ENCODE peak calls at places on chromosomes 2 and 18, in five cellular contexts. V is lung, K is AG04450, R is fibroblast of lung, S is suprapubic skin. I is an unnamed sample.

GRCh38 chr2:224347181-224348051 is 54.5 kb downstream of the FAM124B start:
- DNase-seq in R (peak; percentile 45), S (no peak), K (no peak), V (no peak), I (no peak)

GRCh38 chr2:7063789-7064188 is 146.6 kb downstream of the RNF144A start:
- DNase-seq in R (no peak), K (no peak), V (no peak), S (no peak), I (no peak)

GRCh38 chr2:113877651-113878594 is 12.0 kb upstream of the ACTR3 start:
- DNase-seq in V (no peak), S (no peak), R (peak; percentile 71), K (no peak), I (no peak)

GRCh38 chr2:193461431-193461946 is 1266.8 kb upstream of the TMEFF2 start:
- DNase-seq in V (no peak), K (no peak), R (peak; percentile 5), S (no peak), I (no peak)

GRCh38 chr2:182416861-182417260 is 10.0 kb downstream of the PDE1A start:
- DNase-seq in R (no peak), V (no peak), K (no peak), S (no peak), I (no peak)

GRCh38 chr2:42977236-42978174 is 185.1 kb upstream of the HAAO start:
- DNase-seq in V (no peak), R (no peak), K (no peak), S (peak; percentile 60), I (no peak)

GRCh38 chr2:43391877-43392214 is 165.4 kb upstream of the ZFP36L2 start:
- DNase-seq in V (no peak), R (peak; percentile 60), S (no peak), K (no peak), I (no peak)

GRCh38 chr2:46131-46470 is 204 bp downstream of the FAM110C start:
- DNase-seq in S (no peak), V (no peak), K (no peak), R (no peak), I (no peak)

GRCh38 chr2:219448776-219449476 is 14.3 kb downstream of the SPEG start:
- DNase-seq in V (no peak), R (no peak), K (no peak), S (peak; percentile 54), I (no peak)

GRCh38 chr2:8514748-8515389 is 167.0 kb upstream of the ID2 start:
- DNase-seq in S (no peak), R (no peak), K (no peak), V (no peak), I (no peak)

GRCh38 chr2:28975671-28976070 is 5.4 kb upstream of the TOGARAM2 start:
- DNase-seq in K (no peak), S (no peak), R (no peak), V (no peak), I (no peak)

GRCh38 chr2:23199115-23199918 is 185.7 kb upstream of the KLHL29 start:
- DNase-seq in R (no peak), S (no peak), K (no peak), V (no peak), I (no peak)

GRCh38 chr2:56889738-56890137 is 705.9 kb downstream of the CCDC85A start:
- DNase-seq in K (no peak), R (no peak), S (no peak), V (no peak), I (no peak)

GRCh38 chr2:72116081-72116533 is 31.6 kb downstream of the CYP26B1 start:
- DNase-seq in V (no peak), S (peak; percentile 58), K (no peak), R (no peak), I (peak; percentile 58)

GRCh38 chr2:61434314-61434713 is 36.6 kb downstream of the USP34 start:
- DNase-seq in K (no peak), V (no peak), R (no peak), S (no peak), I (no peak)

GRCh38 chr2:5022056-5022455 is 670.1 kb upstream of the SOX11 start:
- DNase-seq in R (no peak), V (no peak), S (no peak), K (no peak), I (no peak)

GRCh38 chr2:77590298-77590917 is 68.2 kb upstream of the LRRTM4 start:
- DNase-seq in R (no peak), V (no peak), K (no peak), S (no peak), I (no peak)

GRCh38 chr18:51066273-51066672 is 36.3 kb downstream of the SMAD4 start:
- DNase-seq in K (no peak), R (peak; percentile 62), S (no peak), V (no peak), I (no peak)

GRCh38 chr2:236936446-236936940 is 149.2 kb upstream of the COPS8 start:
- DNase-seq in K (no peak), V (peak; percentile 9), S (no peak), R (no peak), I (no peak)

GRCh38 chr18:46053368-46054095 is 18.5 kb downstream of the PSTPIP2 start:
- DNase-seq in S (no peak), R (peak; percentile 34), K (no peak), V (no peak), I (no peak)

GRCh38 chr2:217466104-217466503 is 536.7 kb downstream of the TNS1 start:
- DNase-seq in K (no peak), V (no peak), S (no peak), R (no peak), I (no peak)

GRCh38 chr18:37563810-37564511 is 1.6 kb downstream of the CELF4 start:
- DNase-seq in R (no peak), V (no peak), S (no peak), K (no peak), I (no peak)

GRCh38 chr2:140242889-140243288 is 1462.7 kb upstream of the NXPH2 start:
- DNase-seq in S (no peak), K (no peak), R (no peak), V (no peak), I (no peak)
- TF ChIP-seq CTCF in S (no peak), K (peak; percentile 7), R (no peak), V (no peak), I (no peak)

GRCh38 chr18:36303203-36303844 is 5.8 kb downstream of the FHOD3 start:
- DNase-seq in R (no peak), V (no peak), K (no peak), S (no peak), I (no peak)
- TF ChIP-seq CTCF in R (no peak), V (no peak), K (no peak), S (no peak), I (no peak)

DNA sequence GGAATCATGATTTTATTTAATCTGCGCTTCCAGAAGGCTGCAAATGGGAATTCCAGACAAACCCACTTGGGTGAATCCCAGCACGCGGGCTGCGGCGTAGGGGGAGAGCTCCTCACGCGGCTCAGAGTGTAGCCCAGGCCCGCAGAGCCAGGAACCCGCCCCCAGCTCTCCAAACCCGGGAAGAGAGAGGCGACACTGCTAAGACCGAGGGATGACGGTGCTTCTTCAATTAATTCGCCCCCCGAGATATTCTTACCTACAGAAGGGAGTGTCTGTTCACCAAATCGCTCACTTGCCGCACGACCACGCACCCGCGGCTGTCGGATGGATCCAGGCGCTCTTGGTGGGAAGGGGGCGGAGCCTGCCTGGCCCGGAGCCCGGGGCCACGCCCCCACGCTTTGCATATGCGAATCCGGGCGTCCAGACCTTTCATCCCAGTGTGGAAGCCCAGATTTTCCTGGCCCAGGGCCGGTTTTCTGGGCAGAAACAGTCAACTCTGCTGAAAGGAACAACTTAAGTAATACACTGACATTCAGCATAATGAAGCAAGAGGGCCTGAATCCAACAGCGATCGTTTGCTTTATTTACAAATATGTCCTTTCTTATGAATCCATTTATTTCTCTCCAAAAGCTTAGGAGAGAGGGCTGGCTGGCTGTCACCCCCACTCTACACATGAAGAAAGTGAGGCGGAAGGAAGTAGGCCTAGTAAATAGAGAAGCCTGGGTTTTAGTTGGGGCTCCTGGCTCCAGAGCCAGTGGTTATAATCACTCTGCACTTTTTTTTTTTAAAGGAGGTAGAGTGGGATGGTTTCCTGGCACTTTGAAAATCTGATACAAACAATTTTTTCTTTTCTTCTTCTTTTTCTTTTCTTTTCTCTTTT is at the start of gene SLC19A3:
- DNase-seq in S (peak; percentile 92), R (peak; percentile 85), V (peak; percentile 89), K (peak; percentile 27), I (peak; percentile 77)
- TF ChIP-seq CTCF in S (no peak), R (no peak), V (no peak), K (no peak), I (no peak)

GRCh38 chr2:157178865-157179264 is 78.6 kb upstream of the GALNT5 start:
- DNase-seq in K (no peak), S (no peak), R (no peak), V (no peak), I (no peak)
- TF ChIP-seq CTCF in K (peak; percentile 5), S (no peak), R (no peak), V (no peak), I (no peak)

DNA sequence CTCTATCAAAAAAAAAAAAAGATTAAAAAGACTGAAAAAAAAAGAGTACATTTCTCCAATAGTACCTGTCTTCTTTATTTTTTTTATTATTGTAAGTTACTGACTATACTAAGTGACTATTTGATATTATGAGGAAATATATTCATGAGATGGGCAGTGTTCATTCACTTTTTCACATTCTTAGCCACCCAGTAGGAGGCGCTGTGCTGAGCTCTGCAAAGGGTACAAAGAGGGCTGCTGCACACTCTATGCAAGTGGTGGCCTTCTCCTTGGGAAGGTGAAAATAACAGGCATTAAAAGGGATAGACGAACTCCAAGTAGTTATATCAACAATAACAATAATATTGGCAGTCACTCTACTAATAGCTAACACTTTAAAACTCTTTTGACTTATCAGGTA is 1034.9 kb upstream of the FANCL start:
- DNase-seq in V (no peak), R (no peak), K (no peak), S (no peak), I (no peak)
- TF ChIP-seq CTCF in V (no peak), R (no peak), K (no peak), S (no peak), I (peak; percentile 67)

DNA sequence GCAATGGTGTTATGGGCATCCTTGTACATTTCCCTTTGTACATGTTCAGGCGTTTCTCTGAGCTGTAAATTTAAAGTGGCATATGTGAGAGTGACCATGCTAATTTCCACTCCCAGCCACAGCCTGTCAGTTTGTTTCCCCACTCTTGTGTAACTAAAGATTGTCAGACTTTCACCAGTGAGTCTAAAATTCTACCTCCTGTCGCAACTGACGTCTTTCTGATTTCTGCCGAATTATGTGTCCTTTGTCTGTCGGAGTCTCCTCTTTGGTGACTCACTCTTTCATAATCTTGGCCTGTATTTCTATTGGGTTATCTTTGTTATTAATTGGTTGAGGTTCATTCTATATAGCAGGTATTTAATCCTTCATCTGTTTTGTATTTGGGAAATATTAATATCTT is 50.7 kb downstream of the TRAPPC12 start:
- DNase-seq in K (no peak), V (no peak), R (peak; percentile 11), S (no peak), I (no peak)
- TF ChIP-seq CTCF in K (no peak), V (no peak), R (no peak), S (no peak), I (no peak)

I was measured in type B pancreatic cell.